ENCODE peak calls at places on chromosomes 2 and 18, in eight cellular contexts. W is upper lobe of right lung, V is left ventricle myocardium inferior, E is heart left ventricle, C is lower lobe of right lung, Q is psoas muscle, T is HepG2, H is left lung. A is an unnamed sample. For H3K36me3 and H3K4me1, the result is how much of the 10 kb centered on the place peaks cover.

GRCh38 chr2:189104926-189105325 is 74.6 kb downstream of the COL5A2 start:
- DNase-seq in T (no peak), W (no peak), V (no peak), Q (no peak), E (no peak), C (no peak), H (no peak), A (no peak)

GRCh38 chr2:13522917-13523821 is 806.4 kb downstream of the TRIB2 start:
- DNase-seq in W (no peak), C (no peak), Q (peak), E (peak), H (no peak), T (no peak), V (no peak), A (no peak)

GRCh38 chr2:112451317-112451716 is 17.9 kb upstream of the RGPD8 start:
- DNase-seq in V (no peak), C (no peak), H (no peak), Q (no peak), E (no peak), W (no peak), T (no peak), A (no peak)

GRCh38 chr2:68977453-68977852 is 3.0 kb downstream of the GKN1 start:
- DNase-seq in H (no peak), E (no peak), T (no peak), C (no peak), W (no peak), Q (no peak), V (no peak), A (no peak)

GRCh38 chr2:234137400-234138014 is 87.0 kb downstream of the SPP2 start:
- DNase-seq in C (no peak), W (no peak), T (no peak), Q (no peak), H (no peak), E (no peak), V (no peak), A (no peak)

GRCh38 chr2:160387558-160388262 is 105.9 kb downstream of the RBMS1 start:
- DNase-seq in C (no peak), T (no peak), H (peak), W (no peak), V (peak), Q (peak), E (peak), A (no peak)

GRCh38 chr2:201363857-201364560 is 6.9 kb upstream of the FLACC1 start:
- DNase-seq in V (no peak), H (no peak), C (no peak), Q (no peak), E (no peak), T (peak), W (no peak), A (no peak)

GRCh38 chr2:127594116-127594591 is 51.8 kb upstream of the GPR17 start:
- DNase-seq in T (no peak), C (no peak), E (no peak), H (no peak), V (no peak), W (no peak), Q (no peak), A (no peak)

GRCh38 chr2:85734015-85734414 is 19.8 kb upstream of the ATOH8 start:
- DNase-seq in W (no peak), V (peak), C (no peak), T (no peak), H (no peak), E (no peak), Q (peak), A (no peak)

GRCh38 chr18:49572935-49573334 is 11.1 kb downstream of the LIPG start:
- DNase-seq in Q (no peak), E (no peak), H (no peak), T (no peak), W (no peak), C (no peak), V (no peak), A (no peak)

GRCh38 chr18:58662118-58662517 is 9.1 kb upstream of the MALT1 start:
- DNase-seq in C (no peak), Q (no peak), T (no peak), E (no peak), H (no peak), V (no peak), W (no peak), A (no peak)

GRCh38 chr18:79547413-79548076 is 132.1 kb upstream of the CTDP1 start:
- DNase-seq in T (no peak), H (peak), Q (peak), V (no peak), E (no peak), C (no peak), W (peak), A (no peak)

GRCh38 chr2:74982581-74982980 is 24.1 kb downstream of the POLE4 start:
- DNase-seq in V (no peak), Q (no peak), T (peak), E (no peak), C (no peak), H (no peak), W (no peak), A (no peak)

GRCh38 chr2:40030451-40030975 is 251.5 kb upstream of the THUMPD2 start:
- DNase-seq in C (no peak), V (no peak), T (no peak), W (no peak), E (no peak), H (no peak), Q (no peak), A (no peak)

GRCh38 chr18:48949606-48950535 is 894 bp downstream of the SMAD7 start:
- DNase-seq in H (no peak), V (no peak), E (no peak), Q (peak), C (peak), W (peak), T (no peak), A (peak)

GRCh38 chr2:112154246-112155110 is 16.3 kb downstream of the FBLN7 start:
- DNase-seq in T (no peak), Q (no peak), W (peak), C (no peak), V (no peak), E (no peak), H (no peak), A (no peak)

GRCh38 chr2:11201969-11202368 is 46.7 kb downstream of the SLC66A3 start:
- DNase-seq in E (no peak), Q (no peak), V (no peak), T (no peak), C (no peak), W (no peak), H (no peak), A (no peak)

GRCh38 chr18:32093523-32093922 is 1.8 kb downstream of the RNF138 start:
- DNase-seq in Q (no peak), H (no peak), T (peak), V (no peak), W (no peak), C (no peak), E (no peak), A (no peak)

GRCh38 chr18:12271376-12272235 is 17.4 kb downstream of the CIDEA start:
- DNase-seq in V (peak), H (peak), C (peak), T (peak), E (peak), Q (peak), W (peak), A (peak)

GRCh38 chr18:6333981-6334380 is 80.7 kb downstream of the L3MBTL4 start:
- DNase-seq in C (no peak), V (no peak), T (peak), W (no peak), Q (no peak), H (no peak), E (no peak), A (no peak)

GRCh38 chr2:235300368-235301201 is 193.3 kb upstream of the AGAP1 start:
- DNase-seq in Q (no peak), C (peak), W (peak), E (no peak), H (peak), T (no peak), V (no peak), A (no peak)

GRCh38 chr2:20578895-20579825 is 71.7 kb downstream of the HS1BP3 start:
- DNase-seq in T (peak), H (peak), Q (peak), E (peak), C (peak), V (peak), W (peak), A (peak)

GRCh38 chr2:127672341-127673303 is 2.7 kb downstream of the LIMS2 start:
- DNase-seq in Q (peak), V (no peak), E (no peak), H (no peak), C (no peak), T (no peak), W (no peak), A (no peak)

GRCh38 chr2:46339676-46340459 is 42.7 kb downstream of the EPAS1 start:
- DNase-seq in C (no peak), W (no peak), T (peak), Q (peak), H (no peak), V (peak), E (peak), A (no peak)

GRCh38 chr2:226515344-226516055 is 284.1 kb downstream of the IRS1 start:
- DNase-seq in V (no peak), C (no peak), E (no peak), W (no peak), H (no peak), Q (no peak), T (peak), A (no peak)

GRCh38 chr18:33755918-33756590 is 178.0 kb downstream of the ASXL3 start:
- DNase-seq in T (no peak), H (no peak), C (no peak), W (no peak), E (peak), V (no peak), Q (no peak), A (no peak)

GRCh38 chr2:170155022-170155722 is 22.8 kb upstream of the MYO3B start:
- DNase-seq in C (no peak), H (no peak), W (no peak), T (no peak), V (no peak), Q (no peak), E (no peak), A (no peak)

GRCh38 chr2:215787565-215788178 is 225.7 kb downstream of the MREG start:
- DNase-seq in C (no peak), Q (no peak), H (no peak), T (no peak), E (no peak), V (no peak), W (no peak), A (no peak)

GRCh38 chr2:215780891-215781290 is 232.5 kb downstream of the MREG start:
- DNase-seq in E (no peak), T (no peak), C (no peak), Q (no peak), H (no peak), V (no peak), W (no peak), A (no peak)

GRCh38 chr2:215782271-215782670 is 231.1 kb downstream of the MREG start:
- DNase-seq in C (no peak), E (no peak), W (no peak), Q (no peak), T (no peak), H (no peak), V (no peak), A (no peak)

GRCh38 chr2:215782965-215783364 is 230.4 kb downstream of the MREG start:
- DNase-seq in V (no peak), C (no peak), Q (no peak), E (no peak), H (no peak), W (no peak), T (no peak), A (no peak)

DNA sequence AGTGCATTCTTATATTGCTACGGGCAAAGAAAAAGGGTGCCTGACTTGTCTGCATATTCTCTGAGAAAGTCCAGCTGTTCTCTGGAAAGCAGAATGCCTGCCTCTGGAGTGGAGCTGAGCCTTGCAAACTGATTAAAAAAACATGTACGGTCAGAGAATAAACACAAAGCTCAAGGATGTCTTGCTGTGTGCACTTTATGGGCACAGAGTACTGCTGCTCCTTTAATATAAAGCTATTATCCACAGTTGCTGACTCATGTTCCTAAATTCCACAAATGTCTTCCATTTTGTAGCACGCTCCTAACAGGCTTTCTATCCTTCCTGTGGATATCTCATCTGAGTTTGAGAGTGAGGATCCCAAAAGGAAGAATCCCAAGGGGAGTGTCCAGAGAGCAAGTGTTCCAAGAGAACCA is 229.0 kb downstream of the MREG start:
- DNase-seq in H (no peak), E (no peak), W (no peak), T (no peak), Q (no peak), C (no peak), V (no peak), A (no peak)
- H3K27ac ChIP-seq in H (no peak), E (no peak), W (peak), T (no peak), Q (no peak), C (no peak), V (peak), A (no peak)

DNA sequence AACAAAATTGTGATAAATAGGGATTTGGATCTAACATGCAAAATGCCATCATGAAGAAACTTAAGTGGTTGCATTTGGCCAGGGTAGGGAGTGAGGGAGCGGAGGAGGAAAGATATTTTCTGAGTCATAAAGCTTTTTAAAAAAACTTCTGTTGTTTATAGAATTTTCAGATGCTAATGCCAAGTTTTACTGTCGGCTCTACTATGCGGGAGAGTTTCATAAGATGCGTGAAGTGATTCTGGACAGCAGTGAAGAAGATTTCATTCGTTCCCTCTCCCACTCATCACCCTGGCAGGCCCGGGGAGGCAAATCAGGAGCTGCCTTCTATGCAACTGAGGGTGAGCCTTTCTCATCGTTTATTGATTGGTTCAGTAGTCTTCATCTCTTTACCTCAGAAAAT is 56.0 kb upstream of the PTH2R start:
- DNase-seq in Q (no peak), W (no peak), C (no peak), T (no peak), V (no peak), E (no peak), H (no peak), A (no peak)
- H3K36me3 ChIP-seq in Q (half or more), W (half or more), C (half or more), T (half or more), V (half or more), E (half or more), H (under half), A (under half)

GRCh38 chr2:10006248-10007147 is 36.9 kb upstream of the KLF11 start:
- DNase-seq in V (peak), Q (no peak), C (peak), T (no peak), E (peak), W (peak), H (peak), A (peak)
- H3K4me1 ChIP-seq in V (under half), Q (under half), C (under half), T (under half), E (under half), W (under half), H (under half), A (under half)

DNA sequence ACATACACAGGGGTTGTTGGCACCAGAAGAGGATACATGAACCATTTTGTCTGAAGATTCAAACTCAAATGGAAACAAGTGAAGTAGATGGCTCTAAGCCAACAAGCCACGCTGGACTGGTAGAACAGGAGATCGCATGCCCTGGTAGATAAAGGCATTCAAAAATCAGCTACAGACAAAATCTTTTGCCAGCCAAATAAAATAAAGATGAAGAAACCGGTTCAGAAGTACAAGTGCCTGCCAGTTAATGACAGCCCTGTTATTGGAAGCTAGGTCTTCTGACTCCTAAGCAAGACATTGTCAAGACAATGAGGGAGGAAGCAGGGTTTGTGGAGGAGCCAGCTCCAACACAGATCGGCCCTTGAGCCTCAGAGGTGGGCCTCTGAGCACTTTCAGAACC is 52.3 kb downstream of the EHD3 start:
- DNase-seq in H (no peak), E (no peak), W (no peak), V (no peak), T (no peak), Q (no peak), C (no peak), A (no peak)
- H3K27ac ChIP-seq in H (no peak), E (no peak), W (no peak), V (no peak), T (no peak), Q (no peak), C (no peak), A (no peak)

GRCh38 chr2:65483763-65484162 is 51.4 kb upstream of the SPRED2 start:
- DNase-seq in W (no peak), H (no peak), T (peak), V (no peak), C (no peak), E (no peak), Q (no peak), A (no peak)

GRCh38 chr2:65485839-65486238 is 53.4 kb upstream of the SPRED2 start:
- DNase-seq in T (no peak), W (no peak), C (no peak), E (no peak), Q (no peak), H (no peak), V (no peak), A (no peak)

GRCh38 chr2:65481961-65482360 is 49.6 kb upstream of the SPRED2 start:
- DNase-seq in T (no peak), Q (no peak), V (no peak), W (no peak), H (no peak), E (no peak), C (no peak), A (no peak)

GRCh38 chr2:65486282-65486681 is 53.9 kb upstream of the SPRED2 start:
- DNase-seq in W (no peak), V (no peak), Q (no peak), E (no peak), H (no peak), C (no peak), T (no peak), A (no peak)

DNA sequence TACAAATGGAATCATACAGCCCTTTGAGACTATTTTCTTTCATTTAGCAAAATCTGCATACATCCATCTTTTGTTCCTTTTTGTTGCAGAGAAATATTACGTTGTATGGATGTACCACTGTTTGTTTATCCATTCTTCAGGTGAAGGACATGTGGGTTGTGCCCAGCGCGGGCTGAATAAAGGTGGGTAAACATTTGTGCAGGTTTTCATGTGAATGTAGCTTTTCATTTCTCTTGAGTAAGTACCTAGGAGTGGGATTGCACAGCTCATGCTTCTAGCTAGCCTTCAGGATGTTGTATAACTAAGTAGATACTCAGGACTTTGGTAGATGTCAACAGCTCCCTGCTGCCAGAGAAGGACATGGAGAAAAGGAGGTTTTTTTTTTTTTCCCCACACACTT is 50.6 kb upstream of the SPRED2 start:
- DNase-seq in V (no peak), E (no peak), C (no peak), H (no peak), T (peak), Q (no peak), W (no peak), A (no peak)
- H3K36me3 ChIP-seq in V (under half), E (under half), C (under half), H (under half), T (under half), Q (under half), W (under half), A (under half)

GRCh38 chr2:79189465-79189864 is 29.9 kb upstream of the REG3A start:
- DNase-seq in H (no peak), V (no peak), W (no peak), Q (no peak), E (no peak), C (no peak), T (no peak), A (no peak)
- H3K4me1 ChIP-seq in H (under half), V (under half), W (under half), Q (under half), E (under half), C (under half), T (under half), A (under half)